ENCODE peak calls at places on chromosomes 6 and 20, in nine cellular contexts. One of them, this sample, is unnamed.

GRCh38 chr20:59670786-59671492 is 66.6 kb downstream of the PHACTR3 start:
- DNase-seq in HCT116: no peak
- DNase-seq in RCC 7860: no peak
- DNase-seq in caudate nucleus: no peak
- DNase-seq in germinal center: no peak
- DNase-seq in AG09309: no peak
- DNase-seq in HT1080: no peak
- DNase-seq in HFF-Myc: no peak
- DNase-seq in stimulated activated CD8-positive, alpha-beta memory T cell treated with anti-CD3 and anti-CD28 coated beads, Interleukin-15, amount 100 ng/mL, for 1 hour: no peak
- DNase-seq in this sample: no peak

GRCh38 chr20:21074605-21075336 is 31.4 kb downstream of the LINC00237 start:
- DNase-seq in HCT116: peak
- DNase-seq in RCC 7860: peak
- DNase-seq in caudate nucleus: no peak
- DNase-seq in germinal center: no peak
- DNase-seq in AG09309: no peak
- DNase-seq in HT1080: peak
- DNase-seq in HFF-Myc: peak
- DNase-seq in stimulated activated CD8-positive, alpha-beta memory T cell treated with anti-CD3 and anti-CD28 coated beads, Interleukin-15, amount 100 ng/mL, for 1 hour: no peak
- DNase-seq in this sample: peak

GRCh38 chr20:45336530-45337366 is 11.5 kb downstream of the SDC4 start:
- DNase-seq in HCT116: no peak
- DNase-seq in RCC 7860: peak
- DNase-seq in caudate nucleus: no peak
- DNase-seq in germinal center: no peak
- DNase-seq in AG09309: peak
- DNase-seq in HT1080: peak
- DNase-seq in HFF-Myc: peak
- DNase-seq in stimulated activated CD8-positive, alpha-beta memory T cell treated with anti-CD3 and anti-CD28 coated beads, Interleukin-15, amount 100 ng/mL, for 1 hour: no peak
- DNase-seq in this sample: peak

GRCh38 chr6:155077331-155077730 is 82.2 kb downstream of the TIAM2 start:
- DNase-seq in HCT116: no peak
- DNase-seq in RCC 7860: no peak
- DNase-seq in caudate nucleus: no peak
- DNase-seq in germinal center: no peak
- DNase-seq in AG09309: peak
- DNase-seq in HT1080: no peak
- DNase-seq in HFF-Myc: no peak
- DNase-seq in stimulated activated CD8-positive, alpha-beta memory T cell treated with anti-CD3 and anti-CD28 coated beads, Interleukin-15, amount 100 ng/mL, for 1 hour: no peak
- DNase-seq in this sample: peak

GRCh38 chr6:113859349-113860164 is 2.4 kb downstream of the MARCKS start:
- DNase-seq in HCT116: no peak
- DNase-seq in RCC 7860: no peak
- DNase-seq in caudate nucleus: no peak
- DNase-seq in germinal center: peak
- DNase-seq in AG09309: no peak
- DNase-seq in HT1080: no peak
- DNase-seq in HFF-Myc: no peak
- DNase-seq in stimulated activated CD8-positive, alpha-beta memory T cell treated with anti-CD3 and anti-CD28 coated beads, Interleukin-15, amount 100 ng/mL, for 1 hour: no peak
- DNase-seq in this sample: peak

GRCh38 chr20:54566224-54566750 is 90.9 kb downstream of the DOK5 start:
- DNase-seq in HCT116: no peak
- DNase-seq in RCC 7860: no peak
- DNase-seq in caudate nucleus: no peak
- DNase-seq in germinal center: no peak
- DNase-seq in AG09309: no peak
- DNase-seq in HT1080: no peak
- DNase-seq in HFF-Myc: no peak
- DNase-seq in stimulated activated CD8-positive, alpha-beta memory T cell treated with anti-CD3 and anti-CD28 coated beads, Interleukin-15, amount 100 ng/mL, for 1 hour: no peak
- DNase-seq in this sample: no peak

GRCh38 chr6:102438181-102438580 is 1044.7 kb downstream of the GRIK2 start:
- DNase-seq in HCT116: no peak
- DNase-seq in RCC 7860: no peak
- DNase-seq in caudate nucleus: no peak
- DNase-seq in germinal center: no peak
- DNase-seq in AG09309: no peak
- DNase-seq in HT1080: no peak
- DNase-seq in HFF-Myc: no peak
- DNase-seq in stimulated activated CD8-positive, alpha-beta memory T cell treated with anti-CD3 and anti-CD28 coated beads, Interleukin-15, amount 100 ng/mL, for 1 hour: no peak
- DNase-seq in this sample: no peak

GRCh38 chr6:155706341-155706740 is 250.7 kb upstream of the NOX3 start:
- DNase-seq in HCT116: no peak
- DNase-seq in RCC 7860: no peak
- DNase-seq in caudate nucleus: no peak
- DNase-seq in germinal center: no peak
- DNase-seq in AG09309: no peak
- DNase-seq in HT1080: peak
- DNase-seq in HFF-Myc: no peak
- DNase-seq in stimulated activated CD8-positive, alpha-beta memory T cell treated with anti-CD3 and anti-CD28 coated beads, Interleukin-15, amount 100 ng/mL, for 1 hour: no peak
- DNase-seq in this sample: no peak

GRCh38 chr20:24488064-24488799 is 18.8 kb downstream of the SYNDIG1 start:
- DNase-seq in HCT116: no peak
- DNase-seq in RCC 7860: no peak
- DNase-seq in caudate nucleus: no peak
- DNase-seq in germinal center: no peak
- DNase-seq in AG09309: no peak
- DNase-seq in HT1080: no peak
- DNase-seq in HFF-Myc: no peak
- DNase-seq in stimulated activated CD8-positive, alpha-beta memory T cell treated with anti-CD3 and anti-CD28 coated beads, Interleukin-15, amount 100 ng/mL, for 1 hour: no peak
- DNase-seq in this sample: no peak

GRCh38 chr6:149508485-149508884 is 23.7 kb upstream of the ZC3H12D start:
- DNase-seq in HCT116: no peak
- DNase-seq in RCC 7860: no peak
- DNase-seq in caudate nucleus: no peak
- DNase-seq in germinal center: no peak
- DNase-seq in AG09309: no peak
- DNase-seq in HT1080: no peak
- DNase-seq in HFF-Myc: no peak
- DNase-seq in stimulated activated CD8-positive, alpha-beta memory T cell treated with anti-CD3 and anti-CD28 coated beads, Interleukin-15, amount 100 ng/mL, for 1 hour: no peak
- DNase-seq in this sample: no peak

GRCh38 chr20:11553603-11554002 is 364.1 kb upstream of the BTBD3 start:
- DNase-seq in HCT116: no peak
- DNase-seq in RCC 7860: no peak
- DNase-seq in caudate nucleus: no peak
- DNase-seq in germinal center: no peak
- DNase-seq in AG09309: no peak
- DNase-seq in HT1080: peak
- DNase-seq in HFF-Myc: no peak
- DNase-seq in stimulated activated CD8-positive, alpha-beta memory T cell treated with anti-CD3 and anti-CD28 coated beads, Interleukin-15, amount 100 ng/mL, for 1 hour: no peak
- DNase-seq in this sample: no peak

GRCh38 chr6:55902796-55903195 is 27.4 kb upstream of the BMP5 start:
- DNase-seq in HCT116: no peak
- DNase-seq in RCC 7860: no peak
- DNase-seq in caudate nucleus: no peak
- DNase-seq in germinal center: no peak
- DNase-seq in AG09309: no peak
- DNase-seq in HT1080: no peak
- DNase-seq in HFF-Myc: no peak
- DNase-seq in stimulated activated CD8-positive, alpha-beta memory T cell treated with anti-CD3 and anti-CD28 coated beads, Interleukin-15, amount 100 ng/mL, for 1 hour: no peak
- DNase-seq in this sample: peak

GRCh38 chr20:33474963-33475362 is 14.9 kb upstream of the CBFA2T2 start:
- DNase-seq in HCT116: no peak
- DNase-seq in RCC 7860: no peak
- DNase-seq in caudate nucleus: no peak
- DNase-seq in germinal center: no peak
- DNase-seq in AG09309: no peak
- DNase-seq in HT1080: no peak
- DNase-seq in HFF-Myc: no peak
- DNase-seq in stimulated activated CD8-positive, alpha-beta memory T cell treated with anti-CD3 and anti-CD28 coated beads, Interleukin-15, amount 100 ng/mL, for 1 hour: no peak
- DNase-seq in this sample: no peak

GRCh38 chr20:10636326-10636818 is 37.4 kb downstream of the JAG1 start:
- DNase-seq in HCT116: no peak
- DNase-seq in RCC 7860: no peak
- DNase-seq in caudate nucleus: no peak
- DNase-seq in germinal center: no peak
- DNase-seq in AG09309: no peak
- DNase-seq in HT1080: peak
- DNase-seq in HFF-Myc: no peak
- DNase-seq in stimulated activated CD8-positive, alpha-beta memory T cell treated with anti-CD3 and anti-CD28 coated beads, Interleukin-15, amount 100 ng/mL, for 1 hour: no peak
- DNase-seq in this sample: no peak

GRCh38 chr6:113857565-113858066 is 471 bp downstream of the MARCKS start:
- DNase-seq in HCT116: no peak
- DNase-seq in RCC 7860: no peak
- DNase-seq in caudate nucleus: no peak
- DNase-seq in germinal center: peak
- DNase-seq in AG09309: no peak
- DNase-seq in HT1080: no peak
- DNase-seq in HFF-Myc: no peak
- DNase-seq in stimulated activated CD8-positive, alpha-beta memory T cell treated with anti-CD3 and anti-CD28 coated beads, Interleukin-15, amount 100 ng/mL, for 1 hour: no peak
- DNase-seq in this sample: no peak

GRCh38 chr20:5658897-5659296 is 91.3 kb upstream of the SHLD1 start:
- DNase-seq in HCT116: no peak
- DNase-seq in RCC 7860: peak
- DNase-seq in caudate nucleus: peak
- DNase-seq in germinal center: peak
- DNase-seq in AG09309: no peak
- DNase-seq in HT1080: peak
- DNase-seq in HFF-Myc: no peak
- DNase-seq in stimulated activated CD8-positive, alpha-beta memory T cell treated with anti-CD3 and anti-CD28 coated beads, Interleukin-15, amount 100 ng/mL, for 1 hour: no peak
- DNase-seq in this sample: peak

GRCh38 chr6:148745926-148746325 is 904 bp upstream of the UST start:
- DNase-seq in HCT116: no peak
- DNase-seq in RCC 7860: no peak
- DNase-seq in caudate nucleus: no peak
- DNase-seq in germinal center: no peak
- DNase-seq in AG09309: no peak
- DNase-seq in HT1080: peak
- DNase-seq in HFF-Myc: no peak
- DNase-seq in stimulated activated CD8-positive, alpha-beta memory T cell treated with anti-CD3 and anti-CD28 coated beads, Interleukin-15, amount 100 ng/mL, for 1 hour: no peak
- DNase-seq in this sample: no peak

GRCh38 chr6:41636803-41637178 is 1.5 kb upstream of the MDFI start:
- DNase-seq in HCT116: peak
- DNase-seq in RCC 7860: no peak
- DNase-seq in caudate nucleus: no peak
- DNase-seq in germinal center: no peak
- DNase-seq in AG09309: no peak
- DNase-seq in HT1080: peak
- DNase-seq in HFF-Myc: no peak
- DNase-seq in stimulated activated CD8-positive, alpha-beta memory T cell treated with anti-CD3 and anti-CD28 coated beads, Interleukin-15, amount 100 ng/mL, for 1 hour: no peak
- DNase-seq in this sample: no peak

GRCh38 chr6:20137837-20138236 is 74.4 kb downstream of the MBOAT1 start:
- DNase-seq in HCT116: no peak
- DNase-seq in RCC 7860: no peak
- DNase-seq in caudate nucleus: no peak
- DNase-seq in germinal center: no peak
- DNase-seq in AG09309: no peak
- DNase-seq in HT1080: no peak
- DNase-seq in HFF-Myc: no peak
- DNase-seq in stimulated activated CD8-positive, alpha-beta memory T cell treated with anti-CD3 and anti-CD28 coated beads, Interleukin-15, amount 100 ng/mL, for 1 hour: no peak
- DNase-seq in this sample: no peak

GRCh38 chr6:125974214-125974866 is 12.0 kb upstream of the TRMT11 start:
- DNase-seq in HCT116: peak
- DNase-seq in RCC 7860: peak
- DNase-seq in caudate nucleus: no peak
- DNase-seq in germinal center: peak
- DNase-seq in AG09309: no peak
- DNase-seq in HT1080: peak
- DNase-seq in HFF-Myc: no peak
- DNase-seq in stimulated activated CD8-positive, alpha-beta memory T cell treated with anti-CD3 and anti-CD28 coated beads, Interleukin-15, amount 100 ng/mL, for 1 hour: no peak
- DNase-seq in this sample: peak

GRCh38 chr20:21234816-21235215 is 68.3 kb upstream of the XRN2 start:
- DNase-seq in HCT116: no peak
- DNase-seq in RCC 7860: no peak
- DNase-seq in caudate nucleus: no peak
- DNase-seq in germinal center: no peak
- DNase-seq in AG09309: no peak
- DNase-seq in HT1080: no peak
- DNase-seq in HFF-Myc: no peak
- DNase-seq in stimulated activated CD8-positive, alpha-beta memory T cell treated with anti-CD3 and anti-CD28 coated beads, Interleukin-15, amount 100 ng/mL, for 1 hour: no peak
- DNase-seq in this sample: no peak

GRCh38 chr6:125363360-125364121 is 61.8 kb upstream of the HDDC2 start:
- DNase-seq in HCT116: no peak
- DNase-seq in RCC 7860: no peak
- DNase-seq in caudate nucleus: no peak
- DNase-seq in germinal center: no peak
- DNase-seq in AG09309: no peak
- DNase-seq in HT1080: no peak
- DNase-seq in HFF-Myc: no peak
- DNase-seq in stimulated activated CD8-positive, alpha-beta memory T cell treated with anti-CD3 and anti-CD28 coated beads, Interleukin-15, amount 100 ng/mL, for 1 hour: no peak
- DNase-seq in this sample: no peak

GRCh38 chr20:57264908-57265648 is 1.4 kb downstream of the BMP7 start:
- DNase-seq in HCT116: no peak
- DNase-seq in RCC 7860: no peak
- DNase-seq in caudate nucleus: no peak
- DNase-seq in germinal center: peak
- DNase-seq in AG09309: no peak
- DNase-seq in HT1080: no peak
- DNase-seq in HFF-Myc: no peak
- DNase-seq in stimulated activated CD8-positive, alpha-beta memory T cell treated with anti-CD3 and anti-CD28 coated beads, Interleukin-15, amount 100 ng/mL, for 1 hour: no peak
- DNase-seq in this sample: no peak

GRCh38 chr20:52127309-52127708 is 64.3 kb downstream of the ZFP64 start:
- DNase-seq in HCT116: no peak
- DNase-seq in RCC 7860: no peak
- DNase-seq in caudate nucleus: no peak
- DNase-seq in germinal center: no peak
- DNase-seq in AG09309: no peak
- DNase-seq in HT1080: no peak
- DNase-seq in HFF-Myc: no peak
- DNase-seq in stimulated activated CD8-positive, alpha-beta memory T cell treated with anti-CD3 and anti-CD28 coated beads, Interleukin-15, amount 100 ng/mL, for 1 hour: no peak
- DNase-seq in this sample: no peak

GRCh38 chr6:134720353-134721094 is 229.4 kb downstream of the ALDH8A1 start:
- DNase-seq in HCT116: no peak
- DNase-seq in RCC 7860: no peak
- DNase-seq in caudate nucleus: no peak
- DNase-seq in germinal center: no peak
- DNase-seq in AG09309: no peak
- DNase-seq in HT1080: no peak
- DNase-seq in HFF-Myc: no peak
- DNase-seq in stimulated activated CD8-positive, alpha-beta memory T cell treated with anti-CD3 and anti-CD28 coated beads, Interleukin-15, amount 100 ng/mL, for 1 hour: no peak
- DNase-seq in this sample: no peak

GRCh38 chr6:3631862-3632261 is 119.7 kb downstream of the PXDC1 start:
- DNase-seq in HCT116: no peak
- DNase-seq in RCC 7860: no peak
- DNase-seq in caudate nucleus: no peak
- DNase-seq in germinal center: no peak
- DNase-seq in AG09309: no peak
- DNase-seq in HT1080: no peak
- DNase-seq in HFF-Myc: no peak
- DNase-seq in stimulated activated CD8-positive, alpha-beta memory T cell treated with anti-CD3 and anti-CD28 coated beads, Interleukin-15, amount 100 ng/mL, for 1 hour: no peak
- DNase-seq in this sample: no peak

GRCh38 chr6:23412770-23413169 is 713.2 kb upstream of the NRSN1 start:
- DNase-seq in HCT116: no peak
- DNase-seq in RCC 7860: no peak
- DNase-seq in caudate nucleus: no peak
- DNase-seq in germinal center: no peak
- DNase-seq in AG09309: no peak
- DNase-seq in HT1080: no peak
- DNase-seq in HFF-Myc: no peak
- DNase-seq in stimulated activated CD8-positive, alpha-beta memory T cell treated with anti-CD3 and anti-CD28 coated beads, Interleukin-15, amount 100 ng/mL, for 1 hour: no peak
- DNase-seq in this sample: no peak

GRCh38 chr20:49578436-49578835 is 10.5 kb upstream of the PTGIS start:
- DNase-seq in HCT116: no peak
- DNase-seq in RCC 7860: no peak
- DNase-seq in caudate nucleus: no peak
- DNase-seq in germinal center: no peak
- DNase-seq in AG09309: no peak
- DNase-seq in HT1080: no peak
- DNase-seq in HFF-Myc: no peak
- DNase-seq in stimulated activated CD8-positive, alpha-beta memory T cell treated with anti-CD3 and anti-CD28 coated beads, Interleukin-15, amount 100 ng/mL, for 1 hour: no peak
- DNase-seq in this sample: no peak

GRCh38 chr6:43739642-43740091 is 30.3 kb upstream of the VEGFA start:
- DNase-seq in HCT116: no peak
- DNase-seq in RCC 7860: no peak
- DNase-seq in caudate nucleus: no peak
- DNase-seq in germinal center: no peak
- DNase-seq in AG09309: no peak
- DNase-seq in HT1080: no peak
- DNase-seq in HFF-Myc: no peak
- DNase-seq in stimulated activated CD8-positive, alpha-beta memory T cell treated with anti-CD3 and anti-CD28 coated beads, Interleukin-15, amount 100 ng/mL, for 1 hour: no peak
- DNase-seq in this sample: no peak

GRCh38 chr6:135182993-135183531 is 2.0 kb downstream of the MYB start:
- DNase-seq in HCT116: no peak
- DNase-seq in RCC 7860: no peak
- DNase-seq in caudate nucleus: no peak
- DNase-seq in germinal center: peak
- DNase-seq in AG09309: no peak
- DNase-seq in HT1080: no peak
- DNase-seq in HFF-Myc: no peak
- DNase-seq in stimulated activated CD8-positive, alpha-beta memory T cell treated with anti-CD3 and anti-CD28 coated beads, Interleukin-15, amount 100 ng/mL, for 1 hour: peak
- DNase-seq in this sample: no peak

GRCh38 chr6:103983000-103983399 is 876.7 kb downstream of the HACE1 start:
- DNase-seq in HCT116: no peak
- DNase-seq in RCC 7860: no peak
- DNase-seq in caudate nucleus: no peak
- DNase-seq in germinal center: no peak
- DNase-seq in AG09309: no peak
- DNase-seq in HT1080: no peak
- DNase-seq in HFF-Myc: no peak
- DNase-seq in stimulated activated CD8-positive, alpha-beta memory T cell treated with anti-CD3 and anti-CD28 coated beads, Interleukin-15, amount 100 ng/mL, for 1 hour: no peak
- DNase-seq in this sample: no peak

This sample was measured in LHCN-M2.